ENCODE peak calls at places on chromosomes 12 and 14, in five cellular contexts. G, Q, X, I and H are unnamed samples.

GRCh38 chr14:85281921-85282320 is 248.0 kb upstream of the FLRT2 start:
- DNase-seq in I (no peak), Q (no peak), X (no peak), G (no peak), H (peak)

GRCh38 chr12:70748809-70749208 is 111.6 kb upstream of the PTPRB start:
- DNase-seq in I (no peak), X (no peak), G (no peak), Q (no peak), H (no peak)

GRCh38 chr14:79332504-79333197 is 878.7 kb downstream of the DIO2 start:
- DNase-seq in X (peak), I (no peak), G (peak), Q (peak), H (peak)

GRCh38 chr12:55929306-55929791 is 1.6 kb upstream of the DGKA start:
- DNase-seq in G (no peak), Q (no peak), X (no peak), I (no peak), H (no peak)

GRCh38 chr12:11580125-11580751 is 69.2 kb upstream of the ETV6 start:
- DNase-seq in Q (no peak), I (no peak), G (peak), X (peak), H (peak)

GRCh38 chr12:91577586-91578539 is 395.2 kb upstream of the DCN start:
- DNase-seq in X (peak), I (no peak), G (peak), Q (no peak), H (peak)

GRCh38 chr12:27790179-27790578 is 10.1 kb upstream of the MANSC4 start:
- DNase-seq in X (no peak), G (peak), Q (no peak), I (no peak), H (no peak)

GRCh38 chr12:117141097-117141898 is 42.1 kb upstream of the TESC start:
- DNase-seq in Q (no peak), X (no peak), I (no peak), G (no peak), H (no peak)

GRCh38 chr14:96442355-96442754 is 50.4 kb downstream of the AK7 start:
- DNase-seq in I (no peak), X (no peak), Q (no peak), G (no peak), H (no peak)

GRCh38 chr14:51895425-51895824 is 35.0 kb downstream of the GNG2 start:
- DNase-seq in I (no peak), X (no peak), Q (no peak), G (no peak), H (no peak)

GRCh38 chr14:52312872-52313492 is 1.1 kb upstream of the PTGER2 start:
- DNase-seq in I (no peak), G (peak), X (no peak), Q (no peak), H (peak)

GRCh38 chr14:50218501-50218900 is 12.9 kb downstream of the SOS2 start:
- DNase-seq in G (no peak), I (no peak), Q (no peak), X (no peak), H (no peak)

GRCh38 chr12:41055875-41056577 is 132.1 kb upstream of the PDZRN4 start:
- DNase-seq in G (peak), Q (no peak), I (no peak), X (peak), H (peak)

GRCh38 chr12:72523754-72524153 is 251.6 kb downstream of the TRHDE start:
- DNase-seq in G (no peak), X (no peak), I (no peak), Q (no peak), H (peak)

GRCh38 chr12:124319368-124320050 is 24.6 kb downstream of the RFLNA start:
- DNase-seq in Q (no peak), I (no peak), X (no peak), G (no peak), H (no peak)

GRCh38 chr12:80711866-80712265 is 4.4 kb downstream of the MYF6 start:
- DNase-seq in X (no peak), Q (no peak), I (no peak), G (no peak), H (no peak)

GRCh38 chr14:54002653-54003052 is 46.0 kb upstream of the BMP4 start:
- DNase-seq in X (no peak), I (no peak), Q (no peak), G (peak), H (peak)

GRCh38 chr12:82057770-82058169 is 298.6 kb upstream of the PPFIA2 start:
- DNase-seq in I (no peak), X (peak), Q (no peak), G (no peak), H (no peak)

GRCh38 chr12:127640181-127640886 is 626.6 kb upstream of the TMEM132C start:
- DNase-seq in I (no peak), X (no peak), G (peak), Q (no peak), H (no peak)

GRCh38 chr12:88633312-88633711 is 53.0 kb upstream of the KITLG start:
- DNase-seq in X (no peak), I (no peak), G (peak), Q (no peak), H (no peak)

GRCh38 chr14:104140463-104141331 is 2.3 kb downstream of the KIF26A start:
- DNase-seq in X (no peak), Q (no peak), G (no peak), I (peak), H (no peak)

GRCh38 chr14:106807493-106807892 is 1281.1 kb downstream of the TMEM121 start:
- DNase-seq in Q (no peak), I (no peak), X (no peak), G (no peak), H (no peak)

GRCh38 chr14:53106768-53107167 is 46.4 kb downstream of the DDHD1 start:
- DNase-seq in G (no peak), Q (no peak), I (no peak), X (no peak), H (no peak)

GRCh38 chr12:6666211-6666610 is 3.3 kb upstream of the ING4 start:
- DNase-seq in G (no peak), Q (no peak), I (no peak), X (no peak), H (no peak)

GRCh38 chr12:64610660-64611429 is 550 bp downstream of the RASSF3 start:
- DNase-seq in G (peak), I (peak), X (peak), Q (peak), H (peak)

GRCh38 chr12:96710127-96710745 is 196.8 kb upstream of the NEDD1 start:
- DNase-seq in X (peak), G (no peak), I (peak), Q (no peak), H (no peak)

GRCh38 chr12:4107436-4107878 is 166.1 kb upstream of the CCND2 start:
- DNase-seq in I (peak), Q (no peak), X (peak), G (peak), H (peak)

GRCh38 chr12:101698782-101699347 is 1.4 kb downstream of the CHPT1 start:
- DNase-seq in Q (no peak), I (no peak), G (peak), X (peak), H (peak)

GRCh38 chr14:77856930-77857329 is 57.0 kb downstream of the ADCK1 start:
- DNase-seq in G (no peak), X (no peak), Q (no peak), I (no peak), H (no peak)

GRCh38 chr14:56400426-56400825 is 179.2 kb upstream of the TMEM260 start:
- DNase-seq in X (no peak), G (no peak), Q (no peak), I (no peak), H (no peak)

GRCh38 chr14:82642425-82642824 is 1108.8 kb upstream of the SEL1L start:
- DNase-seq in Q (no peak), G (no peak), I (peak), X (peak), H (peak)

GRCh38 chr12:69570545-69571399 is 14.5 kb upstream of the CCT2 start:
- DNase-seq in X (peak), I (no peak), Q (peak), G (peak), H (peak)

GRCh38 chr12:108310489-108310888 is 28.6 kb downstream of the CMKLR1 start:
- DNase-seq in G (no peak), Q (no peak), X (peak), I (no peak), H (no peak)

GRCh38 chr14:103091041-103091882 is 3.3 kb upstream of the EXOC3L4 start:
- DNase-seq in Q (peak), I (peak), X (no peak), G (peak), H (peak)

GRCh38 chr14:24307575-24308341 is at the start of gene CIDEB:
- DNase-seq in G (peak), I (peak), X (peak), Q (peak), H (peak)

DNA sequence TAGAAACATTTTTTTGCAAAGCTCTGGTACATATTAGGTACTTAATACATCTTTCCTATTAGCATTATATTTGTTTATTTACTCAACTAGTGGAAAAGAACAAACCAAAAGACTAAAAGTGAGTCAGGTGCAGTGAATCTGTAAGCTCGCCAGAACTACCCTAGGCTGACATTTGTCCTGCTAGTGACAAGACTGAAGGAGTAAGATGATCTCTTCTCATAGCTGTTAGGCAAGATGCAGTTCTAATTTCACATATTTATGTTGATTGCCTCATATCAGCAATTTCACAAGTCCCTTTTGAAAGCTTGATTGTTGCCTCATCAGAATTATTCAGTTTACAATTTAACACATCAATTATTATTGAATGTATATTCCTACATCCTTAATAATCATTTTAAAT is 293.0 kb upstream of the NAV3 start:
- DNase-seq in I (no peak), Q (no peak), G (no peak), X (no peak), H (no peak)
- H3K23ac ChIP-seq in I (no peak), Q (no peak), G (no peak), X (no peak), H (no peak)

GRCh38 chr12:48119834-48120195 is 651 bp downstream of the PFKM start:
- DNase-seq in Q (no peak), I (no peak), G (peak), X (no peak), H (peak)

GRCh38 chr12:48122065-48122834 is 3.1 kb downstream of the PFKM start:
- DNase-seq in X (no peak), Q (no peak), G (no peak), I (no peak), H (no peak)

GRCh38 chr12:48121522-48121921 is 2.4 kb downstream of the PFKM start:
- DNase-seq in X (no peak), I (no peak), G (no peak), Q (peak), H (no peak)

GRCh38 chr12:48118491-48118890 is 673 bp upstream of the PFKM start:
- DNase-seq in I (no peak), G (no peak), X (peak), Q (no peak), H (peak)

GRCh38 chr12:48119078-48119833 is at the start of gene PFKM:
- DNase-seq in G (peak), I (peak), X (peak), Q (peak), H (peak)
- H2BK120ac ChIP-seq in G (peak), I (no peak), X (no peak), Q (no peak), H (no peak)

GRCh38 chr14:100709956-100710284 is 16.8 kb upstream of the DLK1 start:
- DNase-seq in I (no peak), G (no peak), X (no peak), Q (no peak), H (no peak)

GRCh38 chr14:100711117-100711462 is 15.6 kb upstream of the DLK1 start:
- DNase-seq in I (no peak), Q (no peak), X (no peak), G (no peak), H (no peak)

GRCh38 chr14:100709252-100709955 is 17.3 kb upstream of the DLK1 start:
- DNase-seq in G (peak), Q (no peak), X (peak), I (no peak), H (peak)

GRCh38 chr14:100711493-100711892 is 15.2 kb upstream of the DLK1 start:
- DNase-seq in X (no peak), I (no peak), Q (no peak), G (no peak), H (peak)

GRCh38 chr14:100710391-100711116 is 16.1 kb upstream of the DLK1 start:
- DNase-seq in Q (no peak), X (no peak), G (no peak), I (no peak), H (no peak)
- H2BK15ac ChIP-seq in Q (peak), X (no peak), G (no peak), I (no peak), H (no peak)

DNA sequence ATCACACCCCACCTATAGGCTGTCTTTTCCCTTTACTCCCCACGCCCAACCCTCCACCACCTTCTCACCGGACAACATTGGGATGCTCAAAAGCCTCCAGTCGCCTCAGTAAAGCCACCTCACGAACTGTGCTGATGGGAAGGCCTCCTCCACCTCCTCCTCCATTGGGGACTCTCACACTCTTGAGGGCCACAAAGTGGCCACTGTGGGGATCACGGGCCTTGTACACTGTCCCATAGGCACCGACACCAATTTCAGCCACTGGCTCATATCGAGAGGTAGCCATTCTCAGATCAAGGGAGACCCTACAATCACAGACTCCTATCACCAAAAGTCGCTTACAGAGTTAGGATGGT is 700 bp downstream of the CDK4 start:
- DNase-seq in X (no peak), I (no peak), G (no peak), Q (no peak), H (no peak)
- H3K23ac ChIP-seq in X (no peak), I (no peak), G (peak), Q (no peak), H (peak)

GRCh38 chr14:68394719-68395117 is 398.1 kb downstream of the ZFP36L1 start:
- DNase-seq in I (peak), G (no peak), Q (peak), X (no peak), H (no peak)
- H2BK120ac ChIP-seq in I (no peak), G (peak), Q (no peak), X (no peak), H (peak)

GRCh38 chr12:121634836-121635235 is 8.5 kb downstream of the ORAI1 start:
- DNase-seq in I (no peak), X (peak), G (no peak), Q (no peak), H (no peak)
- H2BK15ac ChIP-seq in I (no peak), X (no peak), G (no peak), Q (no peak), H (no peak)

GRCh38 chr12:113470871-113471618 is 626 bp downstream of the LHX5 start:
- DNase-seq in G (no peak), I (peak), X (no peak), Q (peak), H (no peak)
- H3K23ac ChIP-seq in G (no peak), I (no peak), X (no peak), Q (peak), H (no peak)

DNA sequence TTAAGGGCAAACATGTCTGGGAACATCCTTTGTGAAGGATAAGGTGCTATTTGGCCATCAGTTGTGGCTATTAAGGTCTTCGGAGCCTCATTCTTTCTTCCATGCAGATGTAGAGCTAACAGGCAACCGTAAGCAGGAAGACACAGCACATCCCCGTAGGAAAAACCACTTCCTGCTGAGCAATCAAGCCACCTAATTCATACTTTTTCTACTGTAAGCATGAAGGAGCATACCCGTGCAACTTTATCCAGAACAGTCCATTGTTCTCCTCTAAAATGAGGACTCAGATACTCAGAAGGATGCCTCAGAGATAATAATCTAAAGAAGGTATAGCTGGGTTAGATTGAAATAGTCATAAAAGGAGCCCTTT is 232.0 kb downstream of the PPM1H start:
- DNase-seq in X (peak), Q (no peak), G (peak), I (no peak), H (no peak)
- H2BK120ac ChIP-seq in X (peak), Q (no peak), G (peak), I (no peak), H (no peak)

GRCh38 chr12:43317156-43317555 is 234.8 kb downstream of the ADAMTS20 start:
- DNase-seq in I (no peak), Q (no peak), G (no peak), X (no peak), H (peak)

GRCh38 chr12:43312991-43313505 is 239.0 kb downstream of the ADAMTS20 start:
- DNase-seq in G (no peak), I (no peak), Q (no peak), X (no peak), H (no peak)

GRCh38 chr12:43315961-43316360 is 236.0 kb downstream of the ADAMTS20 start:
- DNase-seq in G (peak), X (no peak), I (no peak), Q (no peak), H (no peak)

GRCh38 chr12:43318002-43318401 is 234.0 kb downstream of the ADAMTS20 start:
- DNase-seq in X (no peak), I (no peak), G (no peak), Q (no peak), H (no peak)

GRCh38 chr12:43316506-43316905 is 235.5 kb downstream of the ADAMTS20 start:
- DNase-seq in G (peak), Q (no peak), X (no peak), I (no peak), H (peak)
- H2BK15ac ChIP-seq in G (no peak), Q (no peak), X (no peak), I (no peak), H (no peak)

GRCh38 chr12:131917711-131918306 is 11.3 kb upstream of the PUS1 start:
- DNase-seq in X (no peak), I (no peak), G (no peak), Q (no peak), H (no peak)

GRCh38 chr12:131916306-131917138 is 12.6 kb upstream of the PUS1 start:
- DNase-seq in G (no peak), I (no peak), Q (no peak), X (no peak), H (no peak)

GRCh38 chr12:131915774-131916173 is 13.3 kb upstream of the PUS1 start:
- DNase-seq in I (no peak), G (no peak), X (no peak), Q (no peak), H (no peak)

GRCh38 chr12:131918311-131919050 is 10.6 kb upstream of the PUS1 start:
- DNase-seq in Q (no peak), I (no peak), G (no peak), X (no peak), H (no peak)

GRCh38 chr12:131917139-131917710 is 11.9 kb upstream of the PUS1 start:
- DNase-seq in X (no peak), Q (no peak), G (no peak), I (peak), H (no peak)
- H3K23ac ChIP-seq in X (no peak), Q (peak), G (no peak), I (no peak), H (no peak)